ENCODE peak calls at places on chromosomes 3 and 15, in nine cellular contexts. I is left ventricle myocardium inferior, F is breast epithelium, D is fibroblast of mammary gland, P is neural crest cell, V is cardiac muscle cell, T is IMR-90, H is AG09319, M is Calu3. C is an unnamed sample.

GRCh38 chr15:60395276-60396011 is 2.3 kb downstream of the ANXA2 start:
- DNase-seq in P (no peak), T (no peak), D (no peak), V (no peak), M (no peak), F (no peak), H (no peak), I (no peak), C (no peak)

GRCh38 chr3:37768107-37768809 is 93.4 kb upstream of the CTDSPL start:
- DNase-seq in F (no peak), V (peak; percentile 63), D (peak; percentile 38), H (peak; percentile 4), P (no peak), T (peak; percentile 37), M (peak; percentile 64), I (no peak), C (no peak)

GRCh38 chr3:52154135-52155094 is at the start of gene POC1A:
- DNase-seq in D (peak; percentile 96), V (peak; percentile 97), H (peak; percentile 95), M (peak; percentile 92), T (peak; percentile 98), F (peak; percentile 96), P (peak; percentile 88), I (peak; percentile 96), C (peak; percentile 92)

GRCh38 chr3:89098173-89098572 is 9.2 kb upstream of the EPHA3 start:
- DNase-seq in H (no peak), F (no peak), V (no peak), T (no peak), M (no peak), D (no peak), P (no peak), I (no peak), C (no peak)

GRCh38 chr3:97935842-97936241 is 36.4 kb downstream of the RIOX2 start:
- DNase-seq in F (no peak), H (no peak), M (no peak), P (no peak), V (no peak), I (no peak), T (no peak), D (no peak), C (no peak)

GRCh38 chr3:66367979-66368378 is 132.8 kb downstream of the LRIG1 start:
- DNase-seq in D (no peak), V (no peak), P (no peak), H (no peak), I (no peak), M (no peak), T (no peak), F (no peak), C (no peak)

GRCh38 chr3:145197051-145197562 is 963.9 kb downstream of the PLOD2 start:
- DNase-seq in P (no peak), I (no peak), M (peak; percentile 42), V (peak; percentile 18), D (no peak), F (no peak), T (no peak), H (no peak), C (no peak)

GRCh38 chr15:70111203-70112017 is 13.7 kb upstream of the TLE3 start:
- DNase-seq in P (peak; percentile 74), H (peak; percentile 49), F (no peak), D (peak; percentile 85), T (peak; percentile 73), M (peak; percentile 72), I (peak; percentile 81), V (peak; percentile 90), C (no peak)

DNA sequence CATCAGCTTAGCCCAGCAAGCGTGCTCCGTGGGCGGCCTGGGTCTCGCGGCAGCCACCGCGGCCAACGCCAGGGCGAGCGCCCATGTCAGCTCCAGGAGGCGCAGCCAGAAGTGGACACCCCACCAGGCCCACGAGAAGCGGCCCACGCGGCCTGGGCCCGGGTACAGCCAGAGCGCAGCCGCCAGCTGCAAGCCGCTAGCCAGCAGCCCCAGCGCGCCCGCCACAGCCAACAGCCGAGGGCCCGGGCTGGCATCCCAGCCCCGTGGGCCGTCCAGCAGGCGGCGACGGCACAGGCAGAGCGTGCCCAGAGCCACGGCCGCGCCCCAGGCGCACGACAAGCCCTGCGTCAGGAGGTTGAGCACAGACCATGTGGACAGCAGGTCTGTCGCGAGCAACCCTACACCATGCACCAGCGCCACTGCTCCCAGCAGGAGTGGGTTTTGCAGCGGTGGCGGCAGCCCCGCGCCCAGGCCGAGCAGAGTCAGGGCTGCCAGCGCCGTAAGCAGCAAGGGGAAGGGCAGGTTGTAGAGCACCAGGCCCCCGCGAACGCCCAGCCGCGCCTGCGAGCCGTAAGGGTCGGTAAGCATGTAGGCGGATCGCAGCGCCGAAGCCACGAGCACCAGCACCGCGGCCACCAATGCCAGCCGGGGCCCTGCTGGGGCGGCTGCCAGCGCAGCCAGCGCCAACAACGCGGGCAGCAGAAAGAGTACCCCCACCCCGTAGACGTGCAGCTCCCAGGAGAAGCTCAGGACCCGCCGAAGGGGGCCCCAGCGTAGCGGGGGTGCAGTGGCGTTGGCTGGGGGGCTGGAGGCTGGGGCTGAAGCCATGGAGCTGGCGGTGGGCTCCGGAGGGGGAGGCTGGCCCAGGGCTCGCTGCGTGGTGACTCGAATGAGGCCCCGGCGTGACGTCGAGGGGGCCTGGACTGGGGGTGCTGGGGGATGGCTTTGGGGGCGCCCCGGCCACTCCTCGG is 4.9 kb downstream of the PRRT3 start:
- DNase-seq in I (peak; percentile 72), P (peak; percentile 55), V (peak; percentile 54), H (no peak), F (peak; percentile 69), M (peak; percentile 89), T (peak; percentile 33), D (peak; percentile 71), C (no peak)
- TF ChIP-seq CTCF in I (peak; percentile 58), P (peak; percentile 59), V (peak; percentile 71), H (peak; percentile 42), F (peak; percentile 46), M (peak; percentile 22), T (peak; percentile 42), D (peak; percentile 24), C (peak; percentile 67)

GRCh38 chr3:126519506-126520455 is 2.2 kb upstream of the UROC1 start:
- DNase-seq in V (no peak), P (no peak), I (no peak), M (no peak), D (no peak), H (no peak), F (no peak), T (no peak), C (no peak)

GRCh38 chr3:126517291-126517951 is at the start of gene UROC1:
- DNase-seq in T (no peak), P (no peak), M (no peak), F (no peak), V (no peak), D (no peak), I (no peak), H (no peak), C (no peak)

GRCh38 chr3:126516936-126517290 is 660 bp downstream of the UROC1 start:
- DNase-seq in I (no peak), D (no peak), H (no peak), P (no peak), V (no peak), T (no peak), F (no peak), M (no peak), C (no peak)

GRCh38 chr3:126518779-126519177 is 1.2 kb upstream of the UROC1 start:
- DNase-seq in P (no peak), H (no peak), T (no peak), V (no peak), I (no peak), M (no peak), D (no peak), F (no peak), C (no peak)

DNA sequence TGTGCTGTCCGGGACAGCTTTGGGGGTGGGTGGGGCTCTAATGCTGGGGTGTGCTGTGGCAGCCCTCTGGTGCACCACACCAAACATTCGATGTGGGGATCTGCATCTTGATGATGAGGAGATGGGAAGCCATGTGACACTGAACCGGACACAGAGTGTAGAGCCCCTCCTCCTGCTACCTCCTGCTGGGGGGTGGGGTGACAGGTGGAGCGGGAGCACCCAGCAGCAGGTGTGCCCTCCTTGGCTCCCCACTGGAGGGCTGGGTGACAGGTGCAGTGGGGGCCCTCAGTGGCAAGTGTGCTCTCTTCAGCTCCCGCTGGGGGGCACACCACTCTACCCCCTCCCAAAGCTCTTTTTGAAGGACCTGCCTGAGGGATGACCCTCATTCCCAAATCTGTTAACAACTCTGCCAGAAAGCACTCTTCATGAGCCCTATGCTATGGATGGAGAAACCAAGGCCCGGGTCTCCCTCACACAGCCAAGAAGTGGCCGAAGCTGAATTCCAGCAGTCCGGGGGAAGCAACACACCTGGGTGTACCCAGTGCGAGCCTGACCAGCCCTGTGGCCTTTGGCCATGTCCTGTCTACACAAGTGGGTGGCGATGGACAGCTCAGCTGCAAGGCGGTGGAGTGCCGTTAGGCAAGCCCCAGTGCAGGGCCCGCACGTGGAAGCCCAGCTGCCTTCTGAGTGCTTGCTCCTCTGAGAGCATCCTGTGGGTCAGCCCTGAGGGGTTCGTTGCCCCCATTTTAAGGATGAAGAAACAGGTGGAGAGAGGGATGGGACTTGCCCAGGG is 609 bp upstream of the UROC1 start:
- DNase-seq in F (no peak), D (no peak), P (no peak), I (no peak), V (no peak), M (no peak), T (no peak), H (no peak), C (no peak)
- TF ChIP-seq CTCF in F (no peak), D (no peak), P (no peak), I (no peak), V (no peak), M (no peak), T (no peak), H (no peak), C (no peak)

GRCh38 chr3:138174421-138175122 is at the start of gene DBR1:
- DNase-seq in M (peak; percentile 91), T (peak; percentile 80), F (peak; percentile 63), I (peak; percentile 51), V (peak; percentile 84), H (peak; percentile 43), D (peak; percentile 83), P (peak; percentile 76), C (peak; percentile 77)
- TF ChIP-seq CTCF in M (no peak), T (no peak), F (no peak), I (peak; percentile 9), V (no peak), H (no peak), D (no peak), P (no peak), C (no peak)

DNA sequence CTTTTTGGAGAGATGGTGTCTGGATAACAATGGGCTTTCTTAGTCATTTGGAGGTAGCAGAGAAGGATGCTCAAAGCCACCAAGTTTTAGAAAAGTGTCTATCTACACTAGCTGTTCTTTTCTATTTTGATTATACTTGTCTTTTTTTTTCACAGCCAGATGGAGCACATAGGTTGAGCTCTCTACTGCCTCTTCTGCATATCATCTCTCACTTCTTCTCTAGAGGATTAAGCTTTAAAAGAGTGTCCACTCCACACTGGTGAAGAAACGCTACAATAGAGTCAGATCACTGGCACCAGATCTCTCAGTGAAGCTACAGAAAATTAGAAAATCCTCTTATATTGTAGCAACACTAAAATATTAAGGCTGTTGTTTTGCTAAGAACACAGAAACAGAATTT is 145.3 kb upstream of the MBNL1 start:
- DNase-seq in F (no peak), D (no peak), V (no peak), I (no peak), P (no peak), M (no peak), H (no peak), T (peak; percentile 12), C (no peak)
- TF ChIP-seq CTCF in F (no peak), D (peak; percentile 15), V (no peak), I (no peak), P (no peak), M (no peak), H (no peak), T (peak; percentile 15), C (no peak)